ENCODE peak calls at places on chromosomes 4 and X, in six cellular contexts. D is left lung, N is GM23338, L is ovary, W is cardiac muscle cell, P is neural progenitor cell. I is an unnamed sample.

GRCh38 chrX:119647552-119648420 is 41.6 kb upstream of the NKRF start:
- DNase-seq in D (no peak), L (no peak), P (no peak), N (no peak), W (no peak), I (no peak)

GRCh38 chrX:31112226-31112999 is 40.6 kb upstream of the FTHL17 start:
- DNase-seq in N (no peak), L (no peak), W (no peak), P (no peak), D (no peak), I (peak)

GRCh38 chr4:1479454-1479853 is 73.2 kb upstream of the NKX1-1 start:
- DNase-seq in D (peak), N (no peak), W (no peak), L (no peak), P (no peak), I (no peak)

GRCh38 chr4:182240161-182241130 is 2.8 kb upstream of the TENM3 start:
- DNase-seq in L (no peak), D (no peak), W (peak), P (peak), N (peak), I (peak)

GRCh38 chr4:180913750-180914149 is 1329.5 kb upstream of the TENM3 start:
- DNase-seq in L (no peak), P (peak), N (no peak), D (no peak), W (no peak), I (peak)

GRCh38 chrX:43971966-43972961 is 926 bp downstream of the NDP start:
- DNase-seq in L (no peak), W (no peak), P (no peak), N (no peak), D (no peak), I (peak)

GRCh38 chr4:3115637-3116300 is 41.3 kb downstream of the HTT start:
- DNase-seq in D (no peak), P (no peak), W (no peak), N (no peak), L (no peak), I (peak)

GRCh38 chr4:55175779-55176231 is 50.4 kb upstream of the KDR start:
- DNase-seq in N (peak), W (no peak), P (no peak), L (no peak), D (no peak), I (peak)

GRCh38 chr4:70734168-70734954 is 12.6 kb downstream of the RUFY3 start:
- DNase-seq in P (peak), W (peak), L (no peak), D (no peak), N (no peak), I (peak)

GRCh38 chrX:21972721-21973120 is 32.2 kb downstream of the SMS start:
- DNase-seq in P (no peak), D (no peak), W (no peak), L (no peak), N (peak), I (peak)

GRCh38 chr4:5711479-5712184 is 631 bp downstream of the EVC start:
- DNase-seq in W (no peak), P (no peak), D (no peak), L (peak), N (peak), I (peak)

GRCh38 chrX:123698979-123699378 is 33.9 kb downstream of the THOC2 start:
- DNase-seq in N (no peak), W (no peak), L (no peak), P (no peak), D (no peak), I (no peak)

GRCh38 chr4:109921384-109921808 is 8.7 kb downstream of the EGF start:
- DNase-seq in L (no peak), W (no peak), N (peak), P (peak), D (no peak), I (peak)

GRCh38 chr4:163988391-163988790 is 493.9 kb downstream of the TMA16 start:
- DNase-seq in D (no peak), L (no peak), N (no peak), P (peak), W (no peak), I (no peak)

GRCh38 chrX:134025986-134026731 is 40.8 kb upstream of the GPC3 start:
- DNase-seq in N (peak), W (peak), P (peak), D (no peak), L (no peak), I (no peak)

GRCh38 chr4:141046255-141046654 is 87.0 kb downstream of the RNF150 start:
- DNase-seq in W (no peak), P (no peak), D (no peak), L (peak), N (no peak), I (peak)

GRCh38 chrX:10015711-10016515 is 48.8 kb downstream of the CLDN34 start:
- DNase-seq in D (no peak), W (peak), L (peak), P (peak), N (peak), I (no peak)

GRCh38 chrX:24037729-24038128 is 10.7 kb upstream of the KLHL15 start:
- DNase-seq in N (no peak), P (no peak), W (no peak), D (no peak), L (no peak), I (no peak)

GRCh38 chrX:46965125-46965758 is 53.0 kb downstream of the JADE3 start:
- DNase-seq in D (no peak), P (no peak), N (no peak), L (no peak), W (no peak), I (peak)

GRCh38 chrX:130295519-130296314 is 27.0 kb upstream of the ZNF280C start:
- DNase-seq in L (no peak), N (no peak), W (no peak), P (no peak), D (no peak), I (peak)

GRCh38 chrX:130301405-130301804 is 32.7 kb upstream of the ZNF280C start:
- DNase-seq in N (no peak), P (no peak), D (no peak), L (no peak), W (no peak), I (no peak)

GRCh38 chrX:130299279-130300009 is 30.7 kb upstream of the ZNF280C start:
- DNase-seq in P (no peak), L (no peak), D (no peak), W (peak), N (peak), I (no peak)

GRCh38 chrX:130296743-130297142 is 28.0 kb upstream of the ZNF280C start:
- DNase-seq in N (no peak), W (no peak), D (no peak), L (no peak), P (no peak), I (peak)

GRCh38 chrX:130300010-130300282 is 31.2 kb upstream of the ZNF280C start:
- DNase-seq in W (no peak), L (no peak), P (no peak), D (no peak), N (no peak), I (no peak)
- H3K4me3 ChIP-seq in W (no peak), L (no peak), P (no peak), D (no peak), N (no peak), I (no peak)

GRCh38 chr4:111854494-111855087 is 290.7 kb upstream of the FAM241A start:
- DNase-seq in W (peak), P (peak), D (no peak), N (peak), L (no peak), I (peak)
- TF ChIP-seq CTCF in W (peak), P (peak), D (peak), N (peak), L (no peak), I (peak)

DNA sequence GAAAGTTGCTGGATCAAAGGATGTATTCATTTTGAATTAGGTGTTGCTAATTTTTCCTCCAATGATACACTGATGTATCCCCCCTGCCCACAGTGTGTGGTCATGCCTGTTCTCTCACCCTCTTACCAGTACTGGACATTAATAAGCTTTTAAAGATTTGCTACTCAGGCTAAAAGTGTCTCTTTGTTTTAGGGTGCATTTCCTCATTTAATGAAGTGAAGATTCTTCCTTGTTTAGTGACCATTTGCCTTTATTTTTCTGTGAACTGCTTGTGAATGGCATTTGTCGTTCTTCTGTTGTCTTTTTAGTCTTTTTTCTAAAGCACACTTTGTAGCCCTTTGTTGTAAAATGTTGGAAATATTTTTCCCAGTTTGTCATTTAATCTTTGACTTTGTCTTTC is 5.0 kb downstream of the MSMO1 start:
- DNase-seq in W (no peak), N (no peak), L (no peak), D (no peak), P (no peak), I (no peak)
- H3K4me3 ChIP-seq in W (peak), N (peak), L (no peak), D (peak), P (peak), I (peak)

GRCh38 chr4:37157403-37158167 is 87.0 kb upstream of the NWD2 start:
- DNase-seq in L (no peak), N (peak), D (no peak), W (no peak), P (no peak), I (no peak)
- TF ChIP-seq CTCF in L (no peak), N (peak), D (no peak), W (no peak), P (peak), I (no peak)

GRCh38 chr4:54093609-54094240 is 6.2 kb upstream of the GSX2 start:
- DNase-seq in L (no peak), D (no peak), W (no peak), P (peak), N (peak), I (no peak)

GRCh38 chr4:54091637-54092404 is 8.1 kb upstream of the GSX2 start:
- DNase-seq in N (peak), L (peak), W (peak), D (peak), P (peak), I (peak)

GRCh38 chr4:54090804-54091623 is 8.9 kb upstream of the GSX2 start:
- DNase-seq in D (peak), L (peak), P (peak), W (no peak), N (peak), I (peak)

GRCh38 chr4:54092800-54093608 is 7.0 kb upstream of the GSX2 start:
- DNase-seq in W (no peak), L (no peak), N (no peak), P (peak), D (no peak), I (no peak)

GRCh38 chr4:54092405-54092759 is 7.6 kb upstream of the GSX2 start:
- DNase-seq in W (no peak), P (no peak), D (no peak), N (no peak), L (no peak), I (no peak)
- H3K4me3 ChIP-seq in W (peak), P (peak), D (peak), N (peak), L (peak), I (peak)